ENCODE peak calls at places on chromosomes 7 and 10, in five cellular contexts. O is brain microvascular endothelial cell, Q is stomach, M is GM06990, F is MCF 10A. V is an unnamed sample.
A peak's percentile ranks its signal among the peaks of the same experiment; 100 is the strongest.

GRCh38 chr7:122136033-122136432 is 8.0 kb downstream of the AASS start:
- DNase-seq in O (no peak), Q (no peak), M (no peak), F (peak; percentile 16), V (no peak)

GRCh38 chr7:37921340-37921805 is 933 bp downstream of the EPDR1 start:
- DNase-seq in O (peak; percentile 64), Q (no peak), M (no peak), F (no peak), V (peak; percentile 87)

GRCh38 chr10:98047009-98047741 is 16.8 kb upstream of the CRTAC1 start:
- DNase-seq in O (no peak), Q (no peak), M (no peak), F (no peak), V (no peak)

GRCh38 chr7:122412886-122413285 is 108.3 kb upstream of the FEZF1 start:
- DNase-seq in O (peak; percentile 78), Q (no peak), M (no peak), F (peak; percentile 69), V (peak; percentile 18)

GRCh38 chr7:41501466-41501865 is 201.4 kb downstream of the INHBA start:
- DNase-seq in O (no peak), Q (no peak), M (no peak), F (no peak), V (no peak)

GRCh38 chr7:115178831-115179230 is 256.9 kb downstream of the MDFIC start:
- DNase-seq in O (no peak), Q (no peak), M (no peak), F (no peak), V (no peak)

GRCh38 chr7:376306-376969 is 86.5 kb downstream of the FOXL3 start:
- DNase-seq in O (no peak), Q (peak; percentile 19), M (no peak), F (no peak), V (no peak)

GRCh38 chr7:82434275-82435022 is 9.1 kb downstream of the CACNA2D1 start:
- DNase-seq in O (no peak), Q (no peak), M (no peak), F (no peak), V (no peak)

GRCh38 chr10:6766061-6766460 is 186.0 kb upstream of the PRKCQ start:
- DNase-seq in O (no peak), Q (no peak), M (no peak), F (peak; percentile 87), V (peak; percentile 37)

DNA sequence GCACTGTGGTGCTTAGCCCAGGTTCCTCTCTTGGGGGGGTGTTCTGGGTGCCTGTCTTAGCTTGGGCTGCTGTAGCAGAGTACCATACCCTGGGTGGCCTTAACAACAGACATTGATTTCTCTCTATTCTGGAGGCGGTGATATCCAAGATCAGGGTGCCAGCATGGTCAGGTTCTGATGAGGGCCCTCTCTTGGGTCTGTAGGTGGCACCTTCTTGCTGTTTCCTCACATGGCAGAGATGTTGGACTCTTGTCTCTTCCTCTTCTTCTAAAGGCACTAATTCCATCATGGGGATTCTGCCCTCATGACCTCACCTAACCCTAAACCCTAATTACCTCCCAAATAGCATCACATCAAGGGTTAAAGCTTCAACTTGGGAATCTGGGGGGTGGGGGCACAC is 19.9 kb upstream of the CRHR2 start:
- DNase-seq in O (no peak), Q (no peak), M (no peak), F (peak; percentile 28), V (peak; percentile 69)
- TF ChIP-seq CTCF in O (peak; percentile 17), Q (no peak), M (peak; percentile 34), F (no peak), V (peak; percentile 78)

DNA sequence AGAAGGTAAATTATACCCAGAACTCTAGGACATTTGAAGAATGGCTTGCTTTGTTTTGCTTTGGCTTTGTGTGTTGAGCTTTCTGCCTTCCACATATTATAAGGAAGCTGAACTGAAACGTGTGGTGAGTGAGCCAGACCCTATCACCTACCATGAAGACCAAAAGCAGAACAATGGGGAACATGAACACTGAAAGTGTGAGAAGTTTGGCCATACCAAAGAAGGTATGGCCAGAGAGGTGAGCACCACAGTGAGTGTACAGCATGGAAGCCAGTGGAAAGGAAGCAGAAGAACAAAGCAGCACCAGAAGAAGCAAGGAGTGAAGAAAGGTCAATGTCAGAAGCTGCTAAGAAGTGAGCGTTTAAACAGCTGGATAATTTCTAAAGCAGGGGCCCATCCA is 59.7 kb upstream of the CCDC71L start:
- DNase-seq in O (no peak), Q (no peak), M (no peak), F (no peak), V (peak; percentile 40)
- TF ChIP-seq CTCF in O (no peak), Q (no peak), M (no peak), F (no peak), V (no peak)

DNA sequence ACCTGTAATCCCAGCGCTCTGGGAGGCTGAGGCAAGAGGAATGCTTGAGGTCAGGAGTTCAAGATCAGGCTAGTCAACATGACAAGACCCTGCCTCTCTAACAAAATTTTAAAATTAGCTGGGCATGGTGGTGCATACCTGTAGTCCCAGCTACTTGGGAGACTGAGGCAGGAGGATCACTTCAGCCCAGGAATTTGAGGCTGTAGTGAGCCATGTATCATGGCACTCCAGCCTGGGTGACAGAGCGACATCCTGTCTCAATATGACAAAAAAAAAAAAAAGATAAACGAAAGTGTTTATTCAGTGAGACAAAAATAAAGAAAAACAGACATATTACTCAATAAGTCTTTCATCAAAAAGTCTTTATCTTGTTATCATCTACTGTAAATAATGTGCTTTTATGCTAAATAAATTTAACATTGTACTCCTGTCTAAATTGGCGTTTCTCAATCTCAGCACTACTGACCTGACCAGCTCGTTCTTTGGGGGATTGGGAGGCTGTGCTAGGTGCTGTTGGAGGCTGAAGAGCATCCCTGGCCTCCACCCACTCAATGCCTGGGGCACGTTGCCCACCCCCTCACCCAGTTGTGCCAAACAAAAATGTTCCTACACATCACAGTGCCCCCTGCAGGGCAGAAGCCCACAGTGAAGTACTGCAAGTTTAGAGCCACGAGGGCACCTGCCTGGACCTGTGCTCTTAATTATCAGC is 57.7 kb downstream of the NCAPG2 start:
- DNase-seq in O (no peak), Q (no peak), M (no peak), F (peak; percentile 43), V (peak; percentile 50)
- TF ChIP-seq CTCF in O (peak; percentile 73), Q (no peak), M (peak; percentile 62), F (peak; percentile 32), V (peak; percentile 72)

DNA sequence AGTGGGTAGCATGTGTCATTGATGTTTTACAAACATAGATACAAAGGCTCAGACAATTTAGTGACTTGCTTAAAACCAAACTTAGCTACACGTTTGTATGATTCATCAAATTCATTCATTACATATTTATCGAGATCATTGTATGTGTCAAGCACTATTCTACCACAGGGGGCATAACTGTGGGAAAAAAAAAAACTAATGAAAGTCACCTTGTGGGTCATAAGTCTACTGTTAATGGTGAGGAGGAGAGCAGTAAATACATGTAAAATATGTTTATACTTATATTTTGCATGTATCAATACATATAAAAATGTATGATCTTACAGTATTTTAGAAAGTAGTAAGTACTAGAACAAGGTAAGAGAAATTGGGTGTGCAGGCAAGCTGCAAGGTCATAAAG is 933.8 kb downstream of the IPMK start:
- DNase-seq in O (no peak), Q (no peak), M (no peak), F (no peak), V (no peak)
- TF ChIP-seq CTCF in O (no peak), Q (no peak), M (no peak), F (no peak), V (peak; percentile 11)

DNA sequence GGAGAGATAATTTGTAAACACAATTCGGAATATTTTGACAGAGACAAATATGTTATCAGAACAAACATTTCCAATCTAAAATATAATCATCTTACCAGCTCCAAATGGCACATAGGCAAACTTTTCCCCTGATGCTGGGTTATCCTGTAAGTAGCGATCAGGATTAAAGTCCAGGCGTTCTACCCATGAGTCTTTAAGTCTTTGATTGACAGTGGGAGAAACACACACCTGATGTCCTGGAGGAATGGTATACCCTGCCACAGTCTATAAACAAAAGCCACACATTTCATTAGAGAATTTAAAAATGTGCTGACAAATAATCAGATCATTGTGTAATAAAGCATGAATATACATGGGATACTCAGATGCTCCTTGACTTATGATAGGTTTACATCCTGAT is 17.3 kb downstream of the CYP51A1 start:
- DNase-seq in O (no peak), Q (no peak), M (no peak), F (no peak), V (no peak)
- TF ChIP-seq CTCF in O (no peak), Q (no peak), M (no peak), F (no peak), V (no peak)

GRCh38 chr10:113221756-113222168 is 271.7 kb downstream of the TCF7L2 start:
- DNase-seq in O (no peak), Q (no peak), M (no peak), F (peak; percentile 7), V (no peak)

GRCh38 chr10:113219446-113219845 is 269.4 kb downstream of the TCF7L2 start:
- DNase-seq in O (no peak), Q (no peak), M (no peak), F (no peak), V (no peak)

GRCh38 chr10:113214331-113214730 is 264.3 kb downstream of the TCF7L2 start:
- DNase-seq in O (no peak), Q (no peak), M (no peak), F (no peak), V (no peak)

GRCh38 chr10:113213041-113213440 is 263.0 kb downstream of the TCF7L2 start:
- DNase-seq in O (no peak), Q (no peak), M (no peak), F (no peak), V (no peak)

DNA sequence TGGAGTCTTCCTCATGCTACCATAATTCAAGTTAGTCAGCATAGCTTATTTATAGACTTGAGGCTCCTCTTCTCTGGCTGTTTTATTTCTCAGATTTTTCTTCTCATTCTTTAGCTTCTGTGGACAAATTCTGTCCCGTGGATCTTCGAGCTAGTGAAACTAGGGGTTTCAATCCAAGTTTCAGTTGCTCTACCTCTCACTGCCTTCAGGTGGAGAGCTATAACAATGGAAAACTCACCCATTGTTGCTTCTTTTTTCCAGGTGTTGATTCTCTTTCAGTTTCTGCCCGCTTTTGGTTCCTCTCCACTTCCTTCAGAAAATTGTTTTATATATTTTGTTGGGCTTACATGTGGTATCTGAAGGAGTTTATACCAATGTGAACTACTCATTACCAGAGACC is 266.0 kb downstream of the TCF7L2 start:
- DNase-seq in O (no peak), Q (no peak), M (no peak), F (peak; percentile 14), V (no peak)
- TF ChIP-seq CTCF in O (peak; percentile 18), Q (no peak), M (no peak), F (no peak), V (no peak)

DNA sequence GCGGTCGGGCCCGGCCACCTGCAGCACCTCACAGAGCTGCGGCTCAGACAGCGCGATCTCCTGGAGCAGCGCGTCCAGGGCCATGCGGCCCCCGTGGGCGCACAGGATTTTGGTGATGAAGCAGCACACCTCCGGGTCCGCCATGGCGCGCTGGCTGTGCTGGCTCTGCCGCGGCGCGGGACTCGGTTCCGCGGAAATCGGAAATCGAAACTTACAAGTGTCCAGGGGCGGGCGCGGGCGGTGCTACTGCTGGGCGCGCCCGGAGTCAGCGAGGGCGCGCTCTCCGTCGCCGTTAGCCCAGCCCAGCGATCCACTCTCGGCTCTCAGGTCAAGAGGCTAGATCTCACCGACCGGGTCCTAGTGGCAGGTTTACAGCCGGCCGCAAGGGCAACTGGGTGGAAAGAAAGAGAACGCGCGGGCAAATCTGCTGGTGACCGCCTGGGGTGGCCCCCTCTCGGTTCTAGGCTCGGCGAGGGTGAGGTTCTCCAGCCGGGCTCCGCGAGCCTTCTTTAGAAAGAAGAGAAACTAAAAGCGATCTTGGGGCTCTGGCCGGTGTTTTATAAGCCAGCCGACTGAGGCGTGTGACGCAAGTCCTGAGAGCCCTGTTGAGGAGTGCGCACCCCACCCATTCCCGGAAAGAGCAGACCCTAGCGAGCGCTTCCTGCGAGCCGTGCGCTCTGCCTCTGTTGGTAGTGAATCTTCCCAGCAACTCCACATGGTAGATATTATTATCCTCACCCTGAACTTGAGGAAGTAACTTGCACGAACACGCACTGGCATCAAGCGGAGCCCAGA is at the start of gene ZC3HAV1:
- DNase-seq in O (peak; percentile 79), Q (peak; percentile 88), M (peak; percentile 89), F (peak; percentile 83), V (peak; percentile 99)
- TF ChIP-seq CTCF in O (peak; percentile 7), Q (no peak), M (no peak), F (no peak), V (no peak)